ENCODE peak calls at places on chromosomes 5 and 9, in ten cellular contexts. B is left cardiac atrium; W is activated CD4-positive, alpha-beta T cell treated with anti-CD3 and anti-CD28 coated beads for 36 hours; T is C1 segment of cervical spinal cord; A is activated T-helper 1 cell treated with anti-CD3 and anti-CD28 coated beads, Interleukin-12 subunit alpha, Interleukin-12 subunit beta, Interleukin-2, Interleukin-4 antibody, amounts not matched to agents 30 ng/mL and 10 ng/mL and 1 ng/mL, durations not matched to agents 14 hours and 24 hours and 36 hours; D is NCI-H2107; P is mammary epithelial cell; L is AG08395; S is K562; F is GM12891. X is an unnamed sample.

GRCh38 chr9:13971910-13972655 is 341.9 kb downstream of the NFIB start:
- DNase-seq in W (no peak), T (no peak), S (no peak), L (no peak), A (no peak), D (no peak), B (no peak), F (no peak), P (no peak), X (no peak)

GRCh38 chr5:171386861-171387254 is 791 bp upstream of the NPM1 start:
- DNase-seq in P (no peak), W (peak), L (no peak), F (no peak), B (no peak), A (no peak), S (peak), T (no peak), D (no peak), X (no peak)

GRCh38 chr5:138241688-138242547 is 28.8 kb upstream of the CDC23 start:
- DNase-seq in S (peak), F (peak), P (no peak), D (no peak), W (peak), T (no peak), A (no peak), L (peak), B (peak), X (no peak)

GRCh38 chr5:9356306-9356942 is 189.5 kb downstream of the SEMA5A start:
- DNase-seq in L (no peak), B (no peak), T (no peak), P (no peak), D (no peak), W (no peak), F (no peak), S (no peak), A (no peak), X (no peak)

GRCh38 chr5:63837437-63837836 is 124.8 kb downstream of the HTR1A start:
- DNase-seq in P (no peak), S (no peak), A (no peak), W (no peak), F (no peak), T (no peak), D (no peak), L (no peak), B (no peak), X (no peak)

GRCh38 chr5:135534609-135535419 is 950 bp downstream of the NEUROG1 start:
- DNase-seq in P (no peak), D (no peak), S (no peak), L (no peak), F (no peak), B (no peak), A (no peak), W (peak), T (no peak), X (no peak)

GRCh38 chr5:141713616-141714309 is 31.7 kb upstream of the ARAP3 start:
- DNase-seq in L (no peak), S (no peak), D (no peak), P (peak), B (no peak), F (no peak), T (no peak), W (no peak), A (no peak), X (no peak)

GRCh38 chr9:113992994-113993393 is 85.1 kb downstream of the AMBP start:
- DNase-seq in D (no peak), F (peak), W (no peak), S (no peak), A (no peak), B (no peak), L (no peak), P (no peak), T (no peak), X (no peak)

GRCh38 chr9:94944623-94945022 is 218.1 kb downstream of the AOPEP start:
- DNase-seq in W (no peak), T (no peak), P (no peak), F (no peak), L (no peak), D (no peak), A (no peak), B (no peak), S (no peak), X (no peak)

GRCh38 chr9:109117856-109118801 is 1.6 kb downstream of the TMEM245 start:
- DNase-seq in P (peak), F (no peak), T (no peak), B (peak), S (peak), L (peak), W (peak), D (no peak), A (peak), X (peak)

GRCh38 chr5:64229163-64229774 is 63.6 kb downstream of the RNF180 start:
- DNase-seq in W (no peak), L (peak), B (no peak), F (peak), D (no peak), S (peak), P (peak), A (no peak), T (no peak), X (no peak)

GRCh38 chr9:121840838-121841760 is 189.7 kb downstream of the DAB2IP start:
- DNase-seq in T (no peak), W (peak), A (no peak), F (no peak), S (no peak), B (no peak), P (no peak), D (no peak), L (no peak), X (no peak)

GRCh38 chr9:131140550-131140949 is 15.2 kb downstream of the NUP214 start:
- DNase-seq in W (no peak), L (no peak), B (no peak), P (no peak), A (no peak), T (no peak), F (no peak), S (peak), D (no peak), X (no peak)

GRCh38 chr5:179061025-179061424 is 852 bp downstream of the ZNF354C start:
- DNase-seq in B (no peak), S (no peak), F (no peak), A (no peak), P (no peak), W (no peak), L (no peak), T (no peak), D (no peak), X (no peak)

GRCh38 chr5:170681013-170681433 is 102.5 kb upstream of the GABRP start:
- DNase-seq in W (peak), B (peak), D (no peak), F (peak), A (peak), P (peak), L (peak), T (no peak), S (peak), X (peak)

GRCh38 chr9:16974436-16974835 is 104.0 kb upstream of the BNC2 start:
- DNase-seq in L (no peak), P (no peak), S (no peak), B (no peak), D (no peak), W (no peak), T (no peak), F (no peak), A (no peak), X (no peak)

GRCh38 chr9:107542814-107543213 is 53.2 kb upstream of the KLF4 start:
- DNase-seq in W (no peak), S (no peak), B (no peak), L (no peak), P (no peak), T (no peak), F (no peak), D (no peak), A (no peak), X (no peak)

GRCh38 chr5:163682226-163682625 is 176.8 kb downstream of the MAT2B start:
- DNase-seq in T (no peak), P (peak), A (no peak), B (no peak), S (no peak), D (no peak), W (no peak), F (no peak), L (no peak), X (no peak)

GRCh38 chr5:115816226-115817042 is at the start of gene CDO1:
- DNase-seq in F (peak), S (no peak), W (peak), A (no peak), L (peak), B (peak), P (peak), T (peak), D (no peak), X (no peak)